ENCODE peak calls at places on chromosome 9, in eight cellular contexts. B, F, D, Q, Y, I, K and X are unnamed samples.

GRCh38 chr9:17402309-17402708 is 176.6 kb upstream of the SH3GL2 start:
- DNase-seq in Q (no peak), B (no peak), K (peak), Y (no peak), D (peak), I (no peak), F (no peak), X (no peak)

GRCh38 chr9:113173341-113173740 is 22.5 kb downstream of the SLC31A2 start:
- DNase-seq in D (no peak), Q (no peak), I (no peak), Y (no peak), F (no peak), B (no peak), K (no peak), X (no peak)

GRCh38 chr9:136238342-136238732 is 7.3 kb downstream of the QSOX2 start:
- DNase-seq in D (no peak), Y (no peak), B (no peak), F (no peak), K (no peak), I (no peak), Q (no peak), X (no peak)

GRCh38 chr9:112049834-112050516 is 125.1 kb downstream of the SUSD1 start:
- DNase-seq in D (peak), F (no peak), B (no peak), K (peak), I (no peak), Q (no peak), Y (no peak), X (peak)

GRCh38 chr9:17665450-17665849 is 86.6 kb downstream of the SH3GL2 start:
- DNase-seq in Q (no peak), Y (no peak), K (no peak), F (no peak), D (no peak), B (no peak), I (no peak), X (no peak)

GRCh38 chr9:71036501-71036900 is 84.9 kb downstream of the TRPM3 start:
- DNase-seq in F (no peak), K (peak), B (no peak), D (peak), I (no peak), Y (no peak), Q (peak), X (no peak)

GRCh38 chr9:15423328-15423985 is 781 bp downstream of the SNAPC3 start:
- DNase-seq in I (no peak), Q (no peak), F (no peak), B (no peak), D (peak), Y (no peak), K (peak), X (no peak)

GRCh38 chr9:92943062-92943616 is 4.2 kb upstream of the FGD3 start:
- DNase-seq in B (no peak), D (no peak), I (no peak), F (no peak), Y (no peak), Q (no peak), K (no peak), X (no peak)

GRCh38 chr9:129166962-129167557 is 11.0 kb downstream of the IER5L start:
- DNase-seq in B (peak), Q (peak), Y (no peak), K (peak), D (peak), F (peak), I (peak), X (no peak)

DNA sequence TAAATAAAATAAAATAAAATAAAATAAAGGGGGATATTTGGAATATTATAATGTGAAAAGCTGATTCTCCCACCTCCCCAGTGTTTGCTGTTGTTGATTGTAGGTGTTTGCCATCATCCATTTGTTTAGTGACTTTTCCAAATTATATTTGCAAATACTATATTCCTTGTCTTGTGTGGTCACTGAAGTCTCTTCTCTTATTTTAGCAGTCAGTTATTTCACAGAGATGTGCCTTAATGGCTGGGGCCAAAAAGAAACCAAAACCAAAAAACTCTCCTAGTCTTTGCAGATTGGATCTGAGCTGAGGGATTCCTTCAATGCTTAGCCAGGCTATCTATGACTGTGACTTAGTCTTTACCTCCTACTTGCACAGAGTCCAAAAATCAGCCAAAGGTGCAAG is 70.9 kb upstream of the ZNF169 start:
- DNase-seq in Q (no peak), D (no peak), Y (no peak), K (no peak), B (no peak), I (no peak), F (no peak), X (no peak)
- TF ChIP-seq CTCF in Q (no peak), D (no peak), Y (no peak), K (no peak), B (no peak), I (no peak), F (no peak), X (no peak)

GRCh38 chr9:77014597-77015263 is 4.7 kb upstream of the FOXB2 start:
- DNase-seq in F (no peak), K (no peak), Q (no peak), B (no peak), Y (no peak), I (no peak), D (no peak), X (no peak)
- TF ChIP-seq CTCF in F (no peak), K (peak), Q (no peak), B (peak), Y (peak), I (no peak), D (peak), X (peak)

DNA sequence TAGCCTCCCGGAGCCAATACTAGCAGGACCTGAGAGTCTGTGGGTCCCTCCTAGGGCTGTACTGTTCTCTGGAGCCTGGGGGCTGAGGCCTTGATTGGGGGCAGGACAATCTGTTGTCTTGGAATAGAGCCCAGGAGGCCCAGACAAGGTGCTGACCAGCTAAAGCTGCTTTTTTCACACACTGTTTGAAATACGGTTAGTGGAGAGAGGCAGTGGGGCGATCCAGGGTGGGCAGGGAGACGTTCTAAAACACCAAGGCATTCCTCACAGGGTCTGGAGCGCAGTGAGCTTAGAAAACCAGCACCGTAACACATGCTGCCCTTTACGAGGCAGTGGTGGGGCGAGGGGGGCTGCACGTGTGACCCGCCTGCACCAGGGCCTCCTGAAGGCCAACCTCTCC is 55.1 kb downstream of the EHMT1 start:
- DNase-seq in Y (no peak), D (peak), K (no peak), Q (no peak), B (no peak), F (no peak), I (no peak), X (no peak)
- TF ChIP-seq CTCF in Y (no peak), D (no peak), K (no peak), Q (no peak), B (no peak), F (no peak), I (no peak), X (no peak)

GRCh38 chr9:121059998-121060636 is 10.0 kb upstream of the C5 start:
- DNase-seq in Q (peak), Y (no peak), K (peak), B (peak), F (no peak), D (peak), I (no peak), X (no peak)

GRCh38 chr9:121057821-121058220 is 7.7 kb upstream of the C5 start:
- DNase-seq in B (no peak), Q (no peak), K (no peak), F (no peak), Y (no peak), I (no peak), D (no peak), X (no peak)

GRCh38 chr9:121053544-121053943 is 3.5 kb upstream of the C5 start:
- DNase-seq in Q (no peak), B (no peak), K (no peak), F (no peak), Y (no peak), D (no peak), I (no peak), X (no peak)

GRCh38 chr9:121059513-121059912 is 9.4 kb upstream of the C5 start:
- DNase-seq in Y (no peak), B (no peak), D (no peak), I (no peak), F (no peak), K (no peak), Q (no peak), X (no peak)

GRCh38 chr9:121055642-121056143 is 5.6 kb upstream of the C5 start:
- DNase-seq in K (no peak), D (peak), Y (no peak), I (no peak), F (no peak), Q (peak), B (no peak), X (no peak)
- TF ChIP-seq CTCF in K (peak), D (peak), Y (peak), I (peak), F (no peak), Q (peak), B (peak), X (peak)